ENCODE peak calls at places on chromosomes 4 and X, in six cellular contexts. S is AG10803, N is cardiac muscle cell, O is H4, Q is glutamatergic neuron, F is non-pigmented ciliary epithelial cell. L is an unnamed sample.

GRCh38 chrX:131988236-131988635 is 34.9 kb upstream of the STK26 start:
- DNase-seq in S (no peak), N (no peak), O (no peak), Q (no peak), F (no peak), L (no peak)

GRCh38 chrX:14963447-14964236 is 90.4 kb downstream of the MOSPD2 start:
- DNase-seq in S (peak), N (no peak), O (peak), Q (no peak), F (no peak), L (peak)

GRCh38 chr4:95178938-95179337 is 369.8 kb downstream of the UNC5C start:
- DNase-seq in S (no peak), N (no peak), O (no peak), Q (no peak), F (no peak), L (no peak)

GRCh38 chr4:185838514-185839203 is 26.7 kb upstream of the SORBS2 start:
- DNase-seq in S (peak), N (no peak), O (no peak), Q (no peak), F (no peak), L (no peak)

GRCh38 chr4:120926358-120927025 is 4.0 kb upstream of the PRDM5 start:
- DNase-seq in S (peak), N (no peak), O (no peak), Q (no peak), F (no peak), L (no peak)

GRCh38 chr4:98997176-98997575 is 1.7 kb downstream of the METAP1 start:
- DNase-seq in S (no peak), N (peak), O (no peak), Q (no peak), F (no peak), L (no peak)

GRCh38 chrX:136162827-136163427 is 15.6 kb downstream of the FHL1 start:
- DNase-seq in S (peak), N (peak), O (peak), Q (peak), F (no peak), L (peak)

GRCh38 chr4:56658410-56659003 is 22.6 kb downstream of the HOPX start:
- DNase-seq in S (peak), N (no peak), O (no peak), Q (no peak), F (peak), L (no peak)

GRCh38 chrX:37867509-37868153 is 20.3 kb upstream of the DYNLT3 start:
- DNase-seq in S (no peak), N (no peak), O (no peak), Q (no peak), F (no peak), L (no peak)

GRCh38 chr4:31538877-31539276 is 818.7 kb downstream of the PCDH7 start:
- DNase-seq in S (no peak), N (no peak), O (no peak), Q (no peak), F (no peak), L (no peak)

GRCh38 chr4:83320548-83320947 is 14.1 kb downstream of the HPSE start:
- DNase-seq in S (peak), N (no peak), O (no peak), Q (no peak), F (no peak), L (peak)

GRCh38 chr4:96164814-96165351 is 325.0 kb downstream of the PDHA2 start:
- DNase-seq in S (peak), N (no peak), O (peak), Q (no peak), F (peak), L (peak)

GRCh38 chrX:109508915-109509314 is 27.0 kb upstream of the GUCY2F start:
- DNase-seq in S (no peak), N (no peak), O (no peak), Q (no peak), F (no peak), L (no peak)

GRCh38 chr4:7312691-7313090 is 120.4 kb downstream of the SORCS2 start:
- DNase-seq in S (no peak), N (no peak), O (no peak), Q (no peak), F (no peak), L (no peak)

GRCh38 chrX:19513383-19513782 is 1.9 kb downstream of the MAP3K15 start:
- DNase-seq in S (no peak), N (no peak), O (no peak), Q (peak), F (no peak), L (no peak)

GRCh38 chrX:111634823-111635410 is 46.1 kb upstream of the ALG13 start:
- DNase-seq in S (no peak), N (no peak), O (no peak), Q (no peak), F (no peak), L (no peak)

L was measured in COLO829.